ENCODE peak calls at places on chromosomes 11 and 22, in ten cellular contexts. One of them, this sample, is unnamed.

GRCh38 chr22:29032584-29032983 is 29.0 kb downstream of the C22orf31 start:
- DNase-seq in HTR-8/SVneo: no peak
- DNase-seq in HFF-Myc: no peak
- DNase-seq in GM12891: no peak
- DNase-seq in stimulated activated CD8-positive, alpha-beta memory T cell treated with anti-CD3 and anti-CD28 coated beads, Interleukin-12 subunit alpha, Interleukin-12 subunit beta, amount 100 ng/mL, for 1 hour: no peak
- DNase-seq in fibroblast of lung: peak
- DNase-seq in neural progenitor cell: no peak
- DNase-seq in IMR-90: peak
- DNase-seq in colonic mucosa: no peak
- DNase-seq in H7: no peak
- DNase-seq in this sample: no peak

GRCh38 chr11:1837171-1838076 is 1.4 kb upstream of the TNNI2 start:
- DNase-seq in colonic mucosa: peak
- DNase-seq in stimulated activated CD8-positive, alpha-beta memory T cell treated with anti-CD3 and anti-CD28 coated beads, Interleukin-12 subunit alpha, Interleukin-12 subunit beta, amount 100 ng/mL, for 1 hour: peak
- DNase-seq in HFF-Myc: no peak
- DNase-seq in IMR-90: peak
- DNase-seq in fibroblast of lung: peak
- DNase-seq in HTR-8/SVneo: peak
- DNase-seq in GM12891: peak
- DNase-seq in neural progenitor cell: peak
- DNase-seq in H7: peak
- DNase-seq in this sample: peak

GRCh38 chr11:75280227-75280671 is 39.7 kb downstream of the TPBGL start:
- DNase-seq in stimulated activated CD8-positive, alpha-beta memory T cell treated with anti-CD3 and anti-CD28 coated beads, Interleukin-12 subunit alpha, Interleukin-12 subunit beta, amount 100 ng/mL, for 1 hour: peak
- DNase-seq in colonic mucosa: peak
- DNase-seq in IMR-90: peak
- DNase-seq in HTR-8/SVneo: peak
- DNase-seq in GM12891: peak
- DNase-seq in H7: peak
- DNase-seq in neural progenitor cell: peak
- DNase-seq in fibroblast of lung: peak
- DNase-seq in HFF-Myc: peak
- DNase-seq in this sample: peak

GRCh38 chr11:62132689-62133293 is 9.0 kb downstream of the INCENP start:
- DNase-seq in IMR-90: no peak
- DNase-seq in HFF-Myc: no peak
- DNase-seq in fibroblast of lung: no peak
- DNase-seq in colonic mucosa: no peak
- DNase-seq in GM12891: no peak
- DNase-seq in H7: peak
- DNase-seq in HTR-8/SVneo: no peak
- DNase-seq in neural progenitor cell: no peak
- DNase-seq in stimulated activated CD8-positive, alpha-beta memory T cell treated with anti-CD3 and anti-CD28 coated beads, Interleukin-12 subunit alpha, Interleukin-12 subunit beta, amount 100 ng/mL, for 1 hour: no peak
- DNase-seq in this sample: no peak

GRCh38 chr22:48261706-48262105 is 1499.3 kb downstream of the TBC1D22A start:
- DNase-seq in HTR-8/SVneo: no peak
- DNase-seq in stimulated activated CD8-positive, alpha-beta memory T cell treated with anti-CD3 and anti-CD28 coated beads, Interleukin-12 subunit alpha, Interleukin-12 subunit beta, amount 100 ng/mL, for 1 hour: no peak
- DNase-seq in neural progenitor cell: no peak
- DNase-seq in fibroblast of lung: no peak
- DNase-seq in HFF-Myc: no peak
- DNase-seq in H7: no peak
- DNase-seq in GM12891: no peak
- DNase-seq in IMR-90: no peak
- DNase-seq in colonic mucosa: no peak
- DNase-seq in this sample: no peak

GRCh38 chr22:41286639-41287091 is 678 bp upstream of the RANGAP1 start:
- DNase-seq in stimulated activated CD8-positive, alpha-beta memory T cell treated with anti-CD3 and anti-CD28 coated beads, Interleukin-12 subunit alpha, Interleukin-12 subunit beta, amount 100 ng/mL, for 1 hour: peak
- DNase-seq in HFF-Myc: no peak
- DNase-seq in H7: peak
- DNase-seq in neural progenitor cell: no peak
- DNase-seq in fibroblast of lung: peak
- DNase-seq in colonic mucosa: no peak
- DNase-seq in IMR-90: peak
- DNase-seq in GM12891: no peak
- DNase-seq in HTR-8/SVneo: no peak
- DNase-seq in this sample: no peak

GRCh38 chr11:77762426-77762825 is 58.1 kb downstream of the RSF1 start:
- DNase-seq in neural progenitor cell: no peak
- DNase-seq in HFF-Myc: no peak
- DNase-seq in IMR-90: no peak
- DNase-seq in fibroblast of lung: no peak
- DNase-seq in HTR-8/SVneo: no peak
- DNase-seq in H7: no peak
- DNase-seq in stimulated activated CD8-positive, alpha-beta memory T cell treated with anti-CD3 and anti-CD28 coated beads, Interleukin-12 subunit alpha, Interleukin-12 subunit beta, amount 100 ng/mL, for 1 hour: no peak
- DNase-seq in colonic mucosa: no peak
- DNase-seq in GM12891: no peak
- DNase-seq in this sample: no peak

GRCh38 chr22:50308597-50308935 is 1.1 kb upstream of the PLXNB2 start:
- DNase-seq in IMR-90: peak
- DNase-seq in H7: no peak
- DNase-seq in GM12891: no peak
- DNase-seq in neural progenitor cell: peak
- DNase-seq in fibroblast of lung: peak
- DNase-seq in HFF-Myc: no peak
- DNase-seq in HTR-8/SVneo: peak
- DNase-seq in stimulated activated CD8-positive, alpha-beta memory T cell treated with anti-CD3 and anti-CD28 coated beads, Interleukin-12 subunit alpha, Interleukin-12 subunit beta, amount 100 ng/mL, for 1 hour: no peak
- DNase-seq in colonic mucosa: peak
- DNase-seq in this sample: peak

GRCh38 chr22:36144886-36145541 is 15.5 kb downstream of the APOL3 start:
- DNase-seq in stimulated activated CD8-positive, alpha-beta memory T cell treated with anti-CD3 and anti-CD28 coated beads, Interleukin-12 subunit alpha, Interleukin-12 subunit beta, amount 100 ng/mL, for 1 hour: no peak
- DNase-seq in H7: peak
- DNase-seq in fibroblast of lung: peak
- DNase-seq in GM12891: no peak
- DNase-seq in colonic mucosa: peak
- DNase-seq in neural progenitor cell: peak
- DNase-seq in IMR-90: peak
- DNase-seq in HTR-8/SVneo: peak
- DNase-seq in HFF-Myc: peak
- DNase-seq in this sample: peak

This sample was measured in GM03348.